ENCODE peak calls at places on chromosomes 7 and 10, in eight cellular contexts. O is cerebellum; C is stimulated activated CD8-positive, alpha-beta memory T cell treated with anti-CD3 and anti-CD28 coated beads, Interleukin-2, amount 100 ng/mL, for 48 hours; J is T-helper 9 cell; V is fibroblast of gingiva; Z is hippocampal formation; W is NCI-H1417; E is activated CD8-positive, alpha-beta memory T cell treated with anti-CD3 and anti-CD28 coated beads for 1 hour. Y is an unnamed sample.
A peak's percentile ranks its signal among the peaks of the same experiment; 100 is the strongest.

GRCh38 chr7:44323381-44324203 is 1.8 kb downstream of the CAMK2B start:
- DNase-seq in W (no peak), Z (no peak), V (no peak), O (no peak), C (no peak), J (no peak), E (no peak), Y (no peak)

GRCh38 chr7:132347129-132347528 is 229.1 kb downstream of the PLXNA4 start:
- DNase-seq in W (peak; percentile 29), V (no peak), E (no peak), O (no peak), J (no peak), C (no peak), Z (no peak), Y (no peak)

GRCh38 chr7:102208826-102209225 is 77.8 kb upstream of the SH2B2 start:
- DNase-seq in E (no peak), W (peak; percentile 3), Z (no peak), J (no peak), V (no peak), C (no peak), O (peak; percentile 92), Y (no peak)

GRCh38 chr10:88555190-88555894 is 27.8 kb downstream of the RNLS start:
- DNase-seq in O (no peak), J (no peak), W (no peak), V (no peak), C (no peak), E (no peak), Z (no peak), Y (peak; percentile 16)

GRCh38 chr7:2926898-2927405 is 82.8 kb upstream of the GNA12 start:
- DNase-seq in J (no peak), O (no peak), W (no peak), Z (no peak), C (no peak), V (no peak), E (no peak), Y (no peak)

GRCh38 chr10:35781643-35782035 is 139.5 kb upstream of the FZD8 start:
- DNase-seq in O (no peak), J (no peak), W (no peak), Z (no peak), V (no peak), E (no peak), C (no peak), Y (peak; percentile 1)

GRCh38 chr10:112792487-112793196 is 157.4 kb upstream of the TCF7L2 start:
- DNase-seq in O (no peak), E (no peak), C (no peak), Z (peak; percentile 17), W (peak; percentile 7), J (no peak), V (peak; percentile 85), Y (peak; percentile 75)

GRCh38 chr7:74063223-74063641 is 20.4 kb upstream of the LIMK1 start:
- DNase-seq in O (no peak), Z (no peak), E (no peak), J (no peak), C (no peak), V (no peak), W (no peak), Y (no peak)

GRCh38 chr7:74544706-74545469 is 91.2 kb downstream of the GTF2IRD1 start:
- DNase-seq in C (peak; percentile 9), V (peak; percentile 29), W (no peak), J (no peak), O (no peak), Z (no peak), E (no peak), Y (peak; percentile 79)

Y was measured in foreskin fibroblast.